ENCODE peak calls at places on chromosomes 3 and 15, in six cellular contexts. U is Calu3, H is suprapubic skin, C is head of caudate nucleus, V is MCF 10A, O is left ventricle myocardium inferior. J is an unnamed sample.

GRCh38 chr3:123334056-123334455 is 114.8 kb downstream of the ADCY5 start:
- DNase-seq in H (peak), O (peak), U (no peak), V (no peak), C (no peak), J (no peak)

GRCh38 chr3:172530566-172530965 is 7.3 kb upstream of the TNFSF10 start:
- DNase-seq in H (no peak), C (no peak), O (no peak), V (no peak), U (no peak), J (no peak)

GRCh38 chr3:137582484-137582883 is 181.6 kb upstream of the SOX14 start:
- DNase-seq in O (no peak), U (no peak), C (no peak), H (no peak), V (no peak), J (peak)

GRCh38 chr3:60045686-60046085 is 995.9 kb upstream of the CFAP20DC start:
- DNase-seq in O (no peak), V (no peak), H (no peak), U (no peak), C (no peak), J (no peak)

GRCh38 chr15:40364259-40364658 is 6.2 kb downstream of the DISP2 start:
- DNase-seq in V (no peak), O (no peak), H (no peak), C (no peak), U (no peak), J (no peak)

GRCh38 chr15:68640791-68641331 is 62.1 kb downstream of the CORO2B start:
- DNase-seq in C (peak), O (no peak), V (peak), U (no peak), H (peak), J (no peak)

GRCh38 chr15:68829068-68829467 is 8.4 kb upstream of the ANP32A start:
- DNase-seq in V (peak), U (peak), O (no peak), C (peak), H (no peak), J (no peak)

GRCh38 chr3:2212211-2212610 is 113.5 kb downstream of the CNTN4 start:
- DNase-seq in V (no peak), H (no peak), U (no peak), C (no peak), O (no peak), J (no peak)

GRCh38 chr3:58137306-58137705 is 73.5 kb downstream of the DNASE1L3 start:
- DNase-seq in V (no peak), H (no peak), U (no peak), C (no peak), O (no peak), J (no peak)

GRCh38 chr3:79937567-79937966 is 169.8 kb upstream of the ROBO1 start:
- DNase-seq in V (peak), H (no peak), U (peak), O (no peak), C (no peak), J (no peak)

GRCh38 chr3:157059181-157059580 is 100.8 kb downstream of the CCNL1 start:
- DNase-seq in H (no peak), V (no peak), C (no peak), O (no peak), U (no peak), J (no peak)

GRCh38 chr3:1600700-1601418 is 497.8 kb upstream of the CNTN4 start:
- DNase-seq in O (no peak), H (no peak), U (no peak), V (no peak), C (no peak), J (no peak)

GRCh38 chr3:37402351-37402750 is 228.0 kb upstream of the LRRFIP2 start:
- DNase-seq in H (no peak), O (no peak), U (no peak), C (no peak), V (peak), J (no peak)

GRCh38 chr3:37474936-37475335 is 300.6 kb upstream of the LRRFIP2 start:
- DNase-seq in C (no peak), H (no peak), V (peak), O (no peak), U (no peak), J (no peak)

GRCh38 chr15:31062310-31062964 is 39.1 kb downstream of the TRPM1 start:
- DNase-seq in H (no peak), O (no peak), C (no peak), U (no peak), V (no peak), J (no peak)

GRCh38 chr3:71356272-71356671 is 227.3 kb downstream of the FOXP1 start:
- DNase-seq in V (no peak), O (no peak), C (no peak), H (no peak), U (no peak), J (no peak)

GRCh38 chr3:72651498-72651897 is 196.7 kb downstream of the SHQ1 start:
- DNase-seq in H (no peak), V (no peak), C (no peak), U (no peak), O (no peak), J (no peak)

GRCh38 chr15:69217381-69217780 is 56.9 kb downstream of the GLCE start:
- DNase-seq in O (no peak), C (no peak), V (no peak), H (no peak), U (no peak), J (no peak)

GRCh38 chr3:172550347-172550943 is 27.2 kb upstream of the TNFSF10 start:
- DNase-seq in H (no peak), C (peak), U (no peak), V (peak), O (no peak), J (no peak)

J was measured in H9.